ENCODE peak calls at places on chromosomes 4 and X, in seven cellular contexts. U is K562, B is SK-N-SH, T is Panc1, Y is HCT116, W is GM12878, C is H1. A is an unnamed sample.

GRCh38 chr4:107987916-107988762 is 1.6 kb upstream of the HADH start:
- DNase-seq in Y (no peak), B (no peak), T (no peak), C (no peak), U (no peak), W (no peak), A (no peak)

GRCh38 chr4:53696956-53697685 is 105.8 kb upstream of the LNX1 start:
- DNase-seq in Y (no peak), W (no peak), C (no peak), B (no peak), T (no peak), U (no peak), A (no peak)

GRCh38 chr4:169030575-169030982 is 20.5 kb upstream of the CBR4 start:
- DNase-seq in C (no peak), W (no peak), B (no peak), U (no peak), T (no peak), Y (peak), A (peak)

GRCh38 chrX:1417921-1418875 is 26.3 kb upstream of the SLC25A6 start:
- DNase-seq in Y (no peak), B (no peak), T (no peak), C (no peak), W (no peak), U (no peak), A (no peak)

GRCh38 chrX:57445046-57445445 is 146.8 kb upstream of the ZXDB start:
- DNase-seq in Y (no peak), T (no peak), B (no peak), C (no peak), W (no peak), U (no peak), A (no peak)

GRCh38 chr4:103197765-103198110 is 405 bp downstream of the CENPE start:
- DNase-seq in Y (peak), U (no peak), W (no peak), T (no peak), B (no peak), C (no peak), A (peak)

GRCh38 chr4:123659759-123660158 is 263.2 kb downstream of the SPRY1 start:
- DNase-seq in Y (no peak), W (no peak), T (no peak), U (peak), B (no peak), C (no peak), A (peak)

GRCh38 chrX:45505214-45505613 is 304.5 kb upstream of the DIPK2B start:
- DNase-seq in C (no peak), U (no peak), W (no peak), Y (no peak), T (no peak), B (no peak), A (no peak)

GRCh38 chrX:154396948-154397887 is 959 bp upstream of the RPL10 start:
- DNase-seq in C (peak), B (peak), T (no peak), U (peak), W (no peak), Y (no peak), A (peak)

GRCh38 chr4:14693728-14694127 is 308.6 kb upstream of the CPEB2 start:
- DNase-seq in W (no peak), U (no peak), C (no peak), T (no peak), B (no peak), Y (no peak), A (no peak)

GRCh38 chr4:184503869-184504300 is 29.5 kb upstream of the IRF2 start:
- DNase-seq in Y (no peak), C (no peak), B (no peak), U (no peak), T (no peak), W (no peak), A (no peak)

GRCh38 chr4:79576480-79576803 is 168.4 kb upstream of the GK2 start:
- DNase-seq in T (peak), B (peak), W (no peak), C (no peak), Y (no peak), U (peak), A (peak)

GRCh38 chrX:102155806-102156179 is at the start of gene BEX5:
- DNase-seq in C (no peak), B (peak), T (no peak), W (no peak), Y (no peak), U (peak), A (no peak)

GRCh38 chrX:68896581-68896980 is 67.8 kb downstream of the EFNB1 start:
- DNase-seq in T (no peak), C (no peak), W (no peak), B (no peak), Y (no peak), U (no peak), A (no peak)

DNA sequence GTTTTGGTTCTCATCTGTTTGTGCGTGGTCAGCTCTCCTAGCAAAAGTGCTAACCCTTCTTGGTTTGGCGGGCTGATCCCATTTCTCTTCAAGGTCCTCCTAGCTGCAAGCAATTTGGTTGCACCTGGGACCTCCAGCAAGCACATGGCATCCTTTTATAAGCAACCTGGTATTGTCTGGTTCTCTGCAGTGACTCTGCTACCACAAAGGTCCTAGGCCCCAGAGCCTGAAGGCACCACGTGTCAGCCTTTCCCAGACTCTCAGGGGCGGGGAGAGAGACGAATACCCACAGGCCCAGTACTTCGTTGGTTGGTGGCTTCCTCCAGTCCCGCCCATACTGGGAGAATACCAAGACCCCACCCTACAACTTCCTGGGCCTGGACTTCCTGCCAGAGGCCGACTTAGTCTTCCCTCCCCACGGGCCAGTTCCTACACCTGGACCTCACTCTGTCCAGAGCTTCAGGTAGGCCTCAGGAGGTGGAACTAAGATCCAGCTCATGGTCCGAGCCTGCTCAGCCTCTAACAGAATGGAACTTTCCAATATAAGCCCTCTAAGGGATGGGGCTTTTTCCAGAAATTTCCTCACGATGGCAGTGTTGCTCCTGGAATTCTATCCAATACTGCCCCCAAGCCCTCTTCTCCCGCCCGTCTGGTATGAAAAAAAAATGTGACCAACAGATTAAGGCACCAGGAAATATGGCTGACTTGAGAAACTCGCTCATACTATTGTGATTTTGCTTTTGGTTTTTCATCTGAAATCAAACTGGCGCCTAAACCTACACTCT is 192.5 kb upstream of the STK26 start:
- DNase-seq in C (peak), T (no peak), W (peak), Y (peak), U (peak), B (peak), A (peak)
- TF ChIP-seq SIN3A in C (no peak), T (no peak), W (no peak), Y (peak), U (peak), B (no peak), A (peak)

GRCh38 chr4:3257691-3258482 is 8.9 kb downstream of the MSANTD1 start:
- DNase-seq in B (no peak), T (no peak), U (no peak), Y (no peak), C (no peak), W (peak), A (no peak)
- TF ChIP-seq SIN3A in B (no peak), T (no peak), U (no peak), Y (no peak), C (no peak), W (no peak), A (no peak)

GRCh38 chr4:5478116-5478515 is 230.2 kb downstream of the EVC2 start:
- DNase-seq in T (no peak), W (no peak), B (no peak), C (no peak), Y (no peak), U (no peak), A (no peak)

GRCh38 chr4:5474756-5475155 is 233.6 kb downstream of the EVC2 start:
- DNase-seq in B (no peak), T (no peak), U (no peak), C (no peak), Y (no peak), W (no peak), A (no peak)

GRCh38 chr4:5478697-5479096 is 229.7 kb downstream of the EVC2 start:
- DNase-seq in U (no peak), C (no peak), B (no peak), Y (no peak), W (no peak), T (no peak), A (no peak)

GRCh38 chr4:5473125-5473524 is 235.2 kb downstream of the EVC2 start:
- DNase-seq in T (no peak), Y (no peak), W (no peak), U (no peak), B (no peak), C (no peak), A (no peak)

GRCh38 chr4:5477613-5478012 is 230.7 kb downstream of the EVC2 start:
- DNase-seq in Y (no peak), B (no peak), C (no peak), T (no peak), W (no peak), U (no peak), A (no peak)
- TF ChIP-seq SIN3A in Y (no peak), B (no peak), C (no peak), T (no peak), W (no peak), U (no peak), A (no peak)

GRCh38 chr4:136687118-136687517 is 845.2 kb downstream of the PCDH18 start:
- DNase-seq in T (no peak), C (peak), Y (no peak), U (no peak), W (no peak), B (no peak), A (peak)
- TF ChIP-seq SIN3A in T (no peak), C (no peak), Y (no peak), U (no peak), W (no peak), B (no peak), A (no peak)

DNA sequence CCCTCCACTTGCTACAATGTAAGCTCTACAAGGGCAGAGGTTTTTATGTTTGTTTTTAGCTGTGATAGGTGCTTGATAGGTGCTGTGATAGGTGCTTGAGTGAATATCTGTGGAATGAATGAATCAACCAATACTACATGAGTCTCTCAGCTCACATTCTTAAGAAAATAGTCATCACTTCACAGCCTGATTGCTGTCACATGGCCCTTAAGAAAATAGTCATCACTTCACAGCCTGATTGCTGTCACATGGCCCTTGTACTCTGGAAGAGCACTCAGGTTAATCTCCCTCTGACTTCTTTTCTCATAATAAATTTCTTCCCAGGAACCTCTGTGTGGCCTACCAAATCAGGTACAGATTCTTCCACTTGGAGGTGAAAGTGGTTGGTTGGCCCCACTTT is 335.2 kb downstream of the TENM3 start:
- DNase-seq in C (no peak), Y (peak), W (no peak), T (peak), U (no peak), B (no peak), A (no peak)
- TF ChIP-seq SIN3A in C (no peak), Y (no peak), W (no peak), T (no peak), U (no peak), B (no peak), A (no peak)

GRCh38 chr4:38846015-38846414 is 10.6 kb downstream of the TLR6 start:
- DNase-seq in W (no peak), C (no peak), U (no peak), T (no peak), B (no peak), Y (no peak), A (no peak)

GRCh38 chr4:38837334-38837733 is 19.3 kb downstream of the TLR6 start:
- DNase-seq in U (no peak), C (no peak), T (no peak), B (no peak), Y (no peak), W (no peak), A (no peak)

GRCh38 chr4:38837849-38838248 is 18.8 kb downstream of the TLR6 start:
- DNase-seq in W (no peak), B (no peak), T (no peak), Y (no peak), U (no peak), C (no peak), A (no peak)

GRCh38 chr4:38842998-38843397 is 13.6 kb downstream of the TLR6 start:
- DNase-seq in U (no peak), T (no peak), B (no peak), Y (no peak), C (no peak), W (no peak), A (no peak)
- TF ChIP-seq SIN3A in U (no peak), T (no peak), B (no peak), Y (no peak), C (no peak), W (no peak), A (no peak)

DNA sequence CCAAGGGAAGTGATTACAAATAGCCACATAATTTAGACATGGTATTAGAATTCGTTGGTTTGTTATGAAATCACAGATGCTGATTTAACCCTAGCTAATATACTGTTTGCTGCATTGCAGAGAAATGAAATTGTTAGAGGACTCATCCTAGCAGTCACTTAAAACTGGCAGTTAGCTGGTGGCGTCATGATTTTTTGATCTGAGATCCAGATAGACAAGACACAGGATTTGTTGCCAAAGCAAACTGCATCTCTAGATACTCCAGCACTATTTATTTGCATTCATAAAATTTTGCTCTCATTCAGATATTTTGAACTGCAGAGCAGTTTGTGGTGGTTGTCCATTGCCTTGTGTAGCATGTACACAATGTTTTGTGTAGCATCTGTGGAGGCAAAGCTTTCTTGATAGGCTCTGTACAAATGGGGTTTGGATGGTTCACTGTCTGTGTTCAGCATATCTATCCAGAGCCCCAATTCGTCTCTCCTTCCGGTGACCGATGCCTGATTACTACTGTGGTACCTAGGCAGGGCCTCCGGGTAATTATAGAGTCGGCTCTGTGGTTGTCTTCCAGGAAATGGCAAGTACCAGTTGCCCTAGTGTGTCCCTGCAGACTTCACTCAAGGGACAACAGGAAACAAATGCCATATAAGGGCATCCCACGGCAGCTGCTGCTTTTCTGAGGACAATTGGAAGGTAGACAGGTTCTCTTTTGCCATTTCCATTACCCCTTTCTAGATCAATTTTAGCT is 30.1 kb upstream of the SPARCL1 start:
- DNase-seq in C (peak), W (peak), U (no peak), T (no peak), B (peak), Y (no peak), A (no peak)
- TF ChIP-seq SIN3A in C (no peak), W (no peak), U (no peak), T (no peak), B (no peak), Y (no peak), A (no peak)

GRCh38 chrX:13364230-13364629 is 44.4 kb upstream of the ATXN3L start:
- DNase-seq in Y (no peak), W (no peak), T (no peak), U (no peak), B (no peak), C (no peak), A (no peak)
- TF ChIP-seq SIN3A in Y (no peak), W (no peak), T (no peak), U (no peak), B (no peak), C (no peak), A (no peak)

GRCh38 chrX:147476008-147476407 is 435.7 kb upstream of the FMR1 start:
- DNase-seq in W (no peak), T (no peak), U (no peak), Y (no peak), B (peak), C (no peak), A (peak)
- TF ChIP-seq SIN3A in W (no peak), T (no peak), U (no peak), Y (no peak), B (no peak), C (no peak), A (no peak)

DNA sequence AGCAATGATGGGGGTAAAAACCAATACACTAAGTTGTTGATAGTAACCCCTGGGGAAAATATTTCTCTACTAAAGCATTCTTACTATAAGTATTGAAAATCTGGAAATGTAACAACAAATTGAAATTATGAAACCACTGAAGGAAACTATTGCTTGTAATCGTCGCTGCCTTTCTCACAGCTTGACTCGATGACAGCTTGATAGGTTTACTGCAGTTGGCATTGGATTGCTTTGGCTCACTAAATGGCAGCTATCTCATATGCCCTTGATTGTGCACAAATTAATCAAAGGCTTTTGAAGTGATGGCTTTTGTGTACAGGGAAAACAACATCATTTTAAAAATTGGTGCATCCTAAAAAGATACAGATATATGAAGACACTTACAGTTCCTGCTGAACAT is 419.6 kb upstream of the TENM3 start:
- DNase-seq in B (no peak), Y (no peak), W (no peak), T (no peak), C (no peak), U (no peak), A (no peak)
- TF ChIP-seq SIN3A in B (no peak), Y (no peak), W (no peak), T (no peak), C (no peak), U (no peak), A (no peak)

A was measured in HepG2.